ENCODE peak calls at places on chromosomes 16 and 17, in four cellular contexts. C is NCI-H345; K is effector memory CD8-positive, alpha-beta T cell; O is lower leg skin. P is an unnamed sample.
A peak's percentile ranks its signal among the peaks of the same experiment; 100 is the strongest.

GRCh38 chr16:71971571-71971970 is 28.6 kb downstream of the PKD1L3 start:
- DNase-seq in C (no peak), K (no peak), O (no peak), P (no peak)

GRCh38 chr17:45092932-45093430 is 31.9 kb downstream of the NMT1 start:
- DNase-seq in C (no peak), K (no peak), O (peak; percentile 84), P (no peak)

GRCh38 chr17:64250211-64250835 is 12.7 kb downstream of the TEX2 start:
- DNase-seq in C (no peak), K (no peak), O (no peak), P (peak; percentile 79)

GRCh38 chr16:30722443-30722842 is 23.5 kb downstream of the SRCAP start:
- DNase-seq in C (no peak), K (no peak), O (no peak), P (no peak)

GRCh38 chr16:82955836-82956348 is 329.1 kb downstream of the CDH13 start:
- DNase-seq in C (no peak), K (no peak), O (no peak), P (no peak)

GRCh38 chr17:2215616-2216364 is 87.8 kb downstream of the SMG6 start:
- DNase-seq in C (no peak), K (peak; percentile 61), O (no peak), P (no peak)

GRCh38 chr16:31480851-31481250 is 2.1 kb upstream of the SLC5A2 start:
- DNase-seq in C (no peak), K (no peak), O (no peak), P (no peak)

GRCh38 chr16:2964416-2965223 is 545 bp downstream of the KREMEN2 start:
- DNase-seq in C (peak; percentile 90), K (peak; percentile 46), O (no peak), P (peak; percentile 80)

GRCh38 chr17:1029196-1029911 is 32.4 kb downstream of the TIMM22 start:
- DNase-seq in C (no peak), K (no peak), O (peak; percentile 69), P (no peak)

GRCh38 chr16:27947696-27948095 is 115.8 kb downstream of the GSG1L start:
- DNase-seq in C (no peak), K (no peak), O (no peak), P (no peak)

GRCh38 chr17:81821603-81822311 is 11.3 kb downstream of the MCRIP1 start:
- DNase-seq in C (peak; percentile 69), K (no peak), O (peak; percentile 72), P (peak; percentile 19)

GRCh38 chr16:70493863-70494770 is 29.2 kb downstream of the COG4 start:
- DNase-seq in C (no peak), K (no peak), O (no peak), P (no peak)

GRCh38 chr16:19153876-19154275 is 14.2 kb upstream of the SYT17 start:
- DNase-seq in C (no peak), K (no peak), O (no peak), P (no peak)

GRCh38 chr16:57479422-57480126 is 6.7 kb downstream of the DOK4 start:
- DNase-seq in C (no peak), K (no peak), O (no peak), P (no peak)

GRCh38 chr16:81482329-81483063 is 37.9 kb downstream of the CMIP start:
- DNase-seq in C (no peak), K (no peak), O (no peak), P (no peak)

GRCh38 chr17:4533522-4534502 is 21.4 kb downstream of the MYBBP1A start:
- DNase-seq in C (no peak), K (no peak), O (no peak), P (no peak)

GRCh38 chr16:79077391-79077790 is 523.1 kb downstream of the MAF start:
- DNase-seq in C (no peak), K (no peak), O (no peak), P (no peak)

GRCh38 chr16:77690416-77690815 is 31.9 kb upstream of the NUDT7 start:
- DNase-seq in C (no peak), K (no peak), O (no peak), P (no peak)

GRCh38 chr16:84769416-84769815 is 50.4 kb upstream of the CRISPLD2 start:
- DNase-seq in C (no peak), K (no peak), O (no peak), P (no peak)

GRCh38 chr17:77235370-77236080 is 94.8 kb downstream of the SEC14L1 start:
- DNase-seq in C (no peak), K (no peak), O (peak; percentile 48), P (no peak)

GRCh38 chr17:43211123-43211479 is 574 bp upstream of the TMEM106A start:
- DNase-seq in C (no peak), K (no peak), O (no peak), P (no peak)

GRCh38 chr16:69310479-69311114 is 553 bp upstream of the VPS4A start:
- DNase-seq in C (no peak), K (no peak), O (no peak), P (no peak)

GRCh38 chr17:47869114-47869513 is 18.2 kb upstream of the SP6 start:
- DNase-seq in C (no peak), K (no peak), O (no peak), P (no peak)

GRCh38 chr17:2084129-2084765 is 29.3 kb downstream of the HIC1 start:
- DNase-seq in C (no peak), K (no peak), O (peak; percentile 74), P (no peak)

GRCh38 chr16:4987580-4988374 is 29.6 kb downstream of the SEC14L5 start:
- DNase-seq in C (no peak), K (no peak), O (no peak), P (no peak)

GRCh38 chr17:68054296-68054900 is 18.9 kb downstream of the KPNA2 start:
- DNase-seq in C (no peak), K (no peak), O (no peak), P (no peak)

GRCh38 chr17:58341861-58342475 is 10.0 kb downstream of the SUPT4H1 start:
- DNase-seq in C (no peak), K (no peak), O (no peak), P (no peak)

P was measured in NCI-H1417.